ENCODE peak calls at places on chromosomes 12 and 14, in six cellular contexts. One of them, this sample, is unnamed.

GRCh38 chr14:61043506-61043905 is 62.5 kb downstream of the SLC38A6 start:
- DNase-seq in substantia nigra: no peak
- DNase-seq in anterior cingulate cortex: no peak
- DNase-seq in choroid plexus epithelial cell: no peak
- DNase-seq in globus pallidus: no peak
- DNase-seq in amygdala: no peak
- DNase-seq in this sample: no peak

GRCh38 chr12:92518071-92518470 is 184.7 kb upstream of the PLEKHG7 start:
- DNase-seq in choroid plexus epithelial cell: no peak
- DNase-seq in substantia nigra: no peak
- DNase-seq in amygdala: no peak
- DNase-seq in globus pallidus: no peak
- DNase-seq in anterior cingulate cortex: no peak
- DNase-seq in this sample: no peak

GRCh38 chr14:92615451-92615850 is 101.9 kb downstream of the RIN3 start:
- DNase-seq in globus pallidus: no peak
- DNase-seq in substantia nigra: no peak
- DNase-seq in anterior cingulate cortex: no peak
- DNase-seq in amygdala: no peak
- DNase-seq in choroid plexus epithelial cell: no peak
- DNase-seq in this sample: no peak

GRCh38 chr12:60148109-60148508 is 552.3 kb downstream of the SLC16A7 start:
- DNase-seq in globus pallidus: no peak
- DNase-seq in substantia nigra: no peak
- DNase-seq in anterior cingulate cortex: no peak
- DNase-seq in choroid plexus epithelial cell: peak; percentile 93
- DNase-seq in amygdala: no peak
- DNase-seq in this sample: no peak

GRCh38 chr14:21191809-21192446 is 36.1 kb upstream of the OR5AU1 start:
- DNase-seq in anterior cingulate cortex: peak; percentile 9
- DNase-seq in choroid plexus epithelial cell: peak; percentile 39
- DNase-seq in substantia nigra: no peak
- DNase-seq in amygdala: peak; percentile 26
- DNase-seq in globus pallidus: peak; percentile 31
- DNase-seq in this sample: peak; percentile 81

GRCh38 chr12:107685360-107686248 is at the start of gene PWP1:
- DNase-seq in globus pallidus: peak; percentile 92
- DNase-seq in substantia nigra: peak; percentile 78
- DNase-seq in amygdala: peak; percentile 87
- DNase-seq in choroid plexus epithelial cell: peak; percentile 96
- DNase-seq in anterior cingulate cortex: peak; percentile 84
- DNase-seq in this sample: peak; percentile 95

GRCh38 chr14:51873221-51873893 is 12.9 kb downstream of the GNG2 start:
- DNase-seq in choroid plexus epithelial cell: peak; percentile 97
- DNase-seq in globus pallidus: no peak
- DNase-seq in substantia nigra: no peak
- DNase-seq in anterior cingulate cortex: no peak
- DNase-seq in amygdala: no peak
- DNase-seq in this sample: no peak

GRCh38 chr14:21917699-21918436 is 244.2 kb upstream of the OR4E1 start:
- DNase-seq in choroid plexus epithelial cell: peak; percentile 75
- DNase-seq in amygdala: peak; percentile 21
- DNase-seq in globus pallidus: peak; percentile 74
- DNase-seq in anterior cingulate cortex: no peak
- DNase-seq in substantia nigra: no peak
- DNase-seq in this sample: peak; percentile 47

GRCh38 chr12:15875863-15876262 is 6.3 kb upstream of the STRAP start:
- DNase-seq in amygdala: no peak
- DNase-seq in choroid plexus epithelial cell: no peak
- DNase-seq in globus pallidus: no peak
- DNase-seq in substantia nigra: no peak
- DNase-seq in anterior cingulate cortex: no peak
- DNase-seq in this sample: peak; percentile 54

GRCh38 chr14:92472860-92473259 is 40.7 kb upstream of the RIN3 start:
- DNase-seq in substantia nigra: no peak
- DNase-seq in amygdala: no peak
- DNase-seq in anterior cingulate cortex: no peak
- DNase-seq in choroid plexus epithelial cell: no peak
- DNase-seq in globus pallidus: no peak
- DNase-seq in this sample: no peak

GRCh38 chr12:114476159-114476558 is 70.2 kb upstream of the TBX5 start:
- DNase-seq in anterior cingulate cortex: no peak
- DNase-seq in substantia nigra: no peak
- DNase-seq in amygdala: no peak
- DNase-seq in globus pallidus: peak; percentile 11
- DNase-seq in choroid plexus epithelial cell: peak; percentile 16
- DNase-seq in this sample: no peak

GRCh38 chr12:25364529-25365339 is 114.0 kb upstream of the KRAS start:
- DNase-seq in anterior cingulate cortex: no peak
- DNase-seq in choroid plexus epithelial cell: no peak
- DNase-seq in amygdala: no peak
- DNase-seq in globus pallidus: no peak
- DNase-seq in substantia nigra: no peak
- DNase-seq in this sample: no peak

GRCh38 chr12:52956987-52957386 is 8.1 kb downstream of the KRT18 start:
- DNase-seq in amygdala: no peak
- DNase-seq in globus pallidus: no peak
- DNase-seq in anterior cingulate cortex: no peak
- DNase-seq in substantia nigra: no peak
- DNase-seq in choroid plexus epithelial cell: peak; percentile 68
- DNase-seq in this sample: no peak

GRCh38 chr12:111597731-111598636 is 1.1 kb downstream of the ATXN2 start:
- DNase-seq in choroid plexus epithelial cell: peak; percentile 17
- DNase-seq in anterior cingulate cortex: peak; percentile 33
- DNase-seq in amygdala: peak; percentile 27
- DNase-seq in globus pallidus: peak; percentile 69
- DNase-seq in substantia nigra: peak; percentile 22
- DNase-seq in this sample: peak; percentile 69

GRCh38 chr14:65502676-65503124 is 90.2 kb downstream of the FUT8 start:
- DNase-seq in substantia nigra: no peak
- DNase-seq in globus pallidus: no peak
- DNase-seq in amygdala: no peak
- DNase-seq in anterior cingulate cortex: no peak
- DNase-seq in choroid plexus epithelial cell: peak; percentile 78
- DNase-seq in this sample: no peak

GRCh38 chr14:55094630-55095157 is 34.4 kb upstream of the LGALS3 start:
- DNase-seq in choroid plexus epithelial cell: peak; percentile 63
- DNase-seq in substantia nigra: no peak
- DNase-seq in amygdala: no peak
- DNase-seq in anterior cingulate cortex: no peak
- DNase-seq in globus pallidus: no peak
- DNase-seq in this sample: no peak

GRCh38 chr14:78403278-78403815 is 233.2 kb downstream of the NRXN3 start:
- DNase-seq in anterior cingulate cortex: no peak
- DNase-seq in globus pallidus: no peak
- DNase-seq in choroid plexus epithelial cell: peak; percentile 89
- DNase-seq in amygdala: no peak
- DNase-seq in substantia nigra: no peak
- DNase-seq in this sample: no peak

GRCh38 chr14:67517083-67517482 is 16.0 kb upstream of the PLEKHH1 start:
- DNase-seq in amygdala: peak; percentile 67
- DNase-seq in globus pallidus: peak; percentile 81
- DNase-seq in substantia nigra: peak; percentile 18
- DNase-seq in anterior cingulate cortex: peak; percentile 28
- DNase-seq in choroid plexus epithelial cell: peak; percentile 23
- DNase-seq in this sample: no peak

GRCh38 chr14:100688598-100689499 is 37.8 kb upstream of the DLK1 start:
- DNase-seq in substantia nigra: no peak
- DNase-seq in amygdala: no peak
- DNase-seq in globus pallidus: no peak
- DNase-seq in choroid plexus epithelial cell: peak; percentile 83
- DNase-seq in anterior cingulate cortex: no peak
- DNase-seq in this sample: no peak

GRCh38 chr12:62873116-62873825 is 61.7 kb downstream of the PPM1H start:
- DNase-seq in choroid plexus epithelial cell: no peak
- DNase-seq in substantia nigra: no peak
- DNase-seq in anterior cingulate cortex: no peak
- DNase-seq in globus pallidus: no peak
- DNase-seq in amygdala: no peak
- DNase-seq in this sample: no peak

GRCh38 chr12:7907009-7907408 is 29.0 kb downstream of the SLC2A3 start:
- DNase-seq in amygdala: no peak
- DNase-seq in substantia nigra: no peak
- DNase-seq in choroid plexus epithelial cell: peak; percentile 86
- DNase-seq in anterior cingulate cortex: no peak
- DNase-seq in globus pallidus: no peak
- DNase-seq in this sample: peak; percentile 64

GRCh38 chr12:19236656-19237055 is 107.1 kb downstream of the PLEKHA5 start:
- DNase-seq in choroid plexus epithelial cell: peak; percentile 81
- DNase-seq in amygdala: no peak
- DNase-seq in globus pallidus: no peak
- DNase-seq in anterior cingulate cortex: no peak
- DNase-seq in substantia nigra: no peak
- DNase-seq in this sample: no peak

GRCh38 chr12:110907583-110907982 is 12.8 kb downstream of the MYL2 start:
- DNase-seq in anterior cingulate cortex: no peak
- DNase-seq in substantia nigra: no peak
- DNase-seq in amygdala: no peak
- DNase-seq in choroid plexus epithelial cell: no peak
- DNase-seq in globus pallidus: no peak
- DNase-seq in this sample: no peak

GRCh38 chr12:75812341-75813018 is 219.1 kb downstream of the PHLDA1 start:
- DNase-seq in globus pallidus: no peak
- DNase-seq in amygdala: no peak
- DNase-seq in substantia nigra: no peak
- DNase-seq in anterior cingulate cortex: no peak
- DNase-seq in choroid plexus epithelial cell: peak; percentile 46
- DNase-seq in this sample: no peak

GRCh38 chr12:80101126-80101525 is 1.8 kb downstream of the OTOGL start:
- DNase-seq in amygdala: no peak
- DNase-seq in choroid plexus epithelial cell: peak; percentile 26
- DNase-seq in globus pallidus: no peak
- DNase-seq in anterior cingulate cortex: no peak
- DNase-seq in substantia nigra: no peak
- DNase-seq in this sample: no peak